ENCODE peak calls at places on chromosomes 5 and 9, in five cellular contexts. K is ovary, T is adrenal gland, Y is AG04450, I is cardiac muscle cell. D is an unnamed sample.

GRCh38 chr9:87498046-87498815 is 564 bp downstream of the DAPK1 start:
- DNase-seq in K (peak; percentile 47), T (peak; percentile 20), Y (no peak), I (peak; percentile 85), D (peak; percentile 47)

GRCh38 chr5:92435781-92436180 is 1052.7 kb upstream of the ARRDC3 start:
- DNase-seq in K (no peak), T (no peak), Y (no peak), I (no peak), D (no peak)

GRCh38 chr5:34695275-34696032 is 39.3 kb downstream of the RAI14 start:
- DNase-seq in K (no peak), T (no peak), Y (no peak), I (no peak), D (no peak)

GRCh38 chr5:146206257-146206656 is 2.9 kb downstream of the RBM27 start:
- DNase-seq in K (no peak), T (no peak), Y (no peak), I (no peak), D (no peak)

GRCh38 chr9:136235709-136236455 is 9.7 kb downstream of the QSOX2 start:
- DNase-seq in K (no peak), T (no peak), Y (no peak), I (no peak), D (no peak)

GRCh38 chr9:33289501-33289900 is 815 bp upstream of the NFX1 start:
- DNase-seq in K (peak; percentile 18), T (peak; percentile 35), Y (no peak), I (no peak), D (peak; percentile 26)

GRCh38 chr9:35798658-35799366 is 7.4 kb downstream of the NPR2 start:
- DNase-seq in K (no peak), T (no peak), Y (no peak), I (no peak), D (peak; percentile 56)

GRCh38 chr5:119250946-119251901 is 104.6 kb upstream of the TNFAIP8 start:
- DNase-seq in K (no peak), T (no peak), Y (no peak), I (no peak), D (no peak)

GRCh38 chr9:83511051-83511450 is 27.1 kb downstream of the FRMD3 start:
- DNase-seq in K (no peak), T (no peak), Y (no peak), I (no peak), D (no peak)

GRCh38 chr9:3732077-3733038 is 206.6 kb upstream of the RFX3 start:
- DNase-seq in K (peak; percentile 33), T (peak; percentile 53), Y (peak; percentile 76), I (peak; percentile 78), D (no peak)

GRCh38 chr5:24163091-24163490 is 481.7 kb downstream of the CDH10 start:
- DNase-seq in K (no peak), T (no peak), Y (no peak), I (no peak), D (peak; percentile 2)

GRCh38 chr5:153508700-153509099 is 18.2 kb downstream of the GRIA1 start:
- DNase-seq in K (no peak), T (no peak), Y (no peak), I (no peak), D (no peak)

GRCh38 chr5:61603211-61603908 is 271.3 kb downstream of the ZSWIM6 start:
- DNase-seq in K (no peak), T (peak; percentile 50), Y (no peak), I (no peak), D (peak; percentile 63)

GRCh38 chr5:111447822-111448221 is 64.5 kb downstream of the STARD4 start:
- DNase-seq in K (no peak), T (no peak), Y (no peak), I (no peak), D (no peak)

GRCh38 chr5:171419663-171420428 is 399 bp downstream of the FGF18 start:
- DNase-seq in K (no peak), T (no peak), Y (no peak), I (peak; percentile 69), D (peak; percentile 66)

GRCh38 chr9:118940477-118940876 is 428.8 kb downstream of the BRINP1 start:
- DNase-seq in K (no peak), T (no peak), Y (no peak), I (no peak), D (no peak)

GRCh38 chr9:136262671-136263178 is 17.1 kb upstream of the QSOX2 start:
- DNase-seq in K (no peak), T (no peak), Y (no peak), I (no peak), D (no peak)

GRCh38 chr5:88686077-88686541 is 196.9 kb downstream of the MEF2C start:
- DNase-seq in K (no peak), T (no peak), Y (no peak), I (no peak), D (no peak)

GRCh38 chr9:98974994-98975712 is 31.4 kb downstream of the COL15A1 start:
- DNase-seq in K (peak; percentile 80), T (peak; percentile 87), Y (peak; percentile 34), I (peak; percentile 83), D (peak; percentile 76)

GRCh38 chr9:116342941-116343340 is 189.3 kb downstream of the PAPPA start:
- DNase-seq in K (no peak), T (no peak), Y (no peak), I (no peak), D (peak; percentile 25)

GRCh38 chr5:78496373-78496772 is 136.0 kb downstream of the SCAMP1 start:
- DNase-seq in K (no peak), T (peak; percentile 44), Y (no peak), I (no peak), D (peak; percentile 21)

GRCh38 chr9:129131300-129132145 is 20.3 kb downstream of the PTPA start:
- DNase-seq in K (peak; percentile 68), T (peak; percentile 84), Y (no peak), I (peak; percentile 72), D (peak; percentile 62)

GRCh38 chr5:121691478-121691877 is 160.2 kb upstream of the FTMT start:
- DNase-seq in K (no peak), T (peak; percentile 73), Y (no peak), I (peak; percentile 60), D (no peak)

GRCh38 chr9:133944746-133945135 is 47.4 kb downstream of the VAV2 start:
- DNase-seq in K (no peak), T (peak; percentile 93), Y (no peak), I (no peak), D (peak; percentile 95)

GRCh38 chr9:87119328-87119881 is 172.1 kb upstream of the GAS1 start:
- DNase-seq in K (no peak), T (peak; percentile 59), Y (peak; percentile 20), I (peak; percentile 38), D (peak; percentile 69)

GRCh38 chr5:140041492-140042421 is 1.3 kb downstream of the NRG2 start:
- DNase-seq in K (peak; percentile 52), T (peak; percentile 93), Y (no peak), I (peak; percentile 65), D (peak; percentile 100)
- H3K4me3 ChIP-seq in K (peak overlapping the region; percentile 48), T (peak overlapping the region; percentile 44), Y (peak overlapping the region; percentile 63), I (peak overlapping the region; percentile 88), D (peak overlapping the region; percentile 71)

DNA sequence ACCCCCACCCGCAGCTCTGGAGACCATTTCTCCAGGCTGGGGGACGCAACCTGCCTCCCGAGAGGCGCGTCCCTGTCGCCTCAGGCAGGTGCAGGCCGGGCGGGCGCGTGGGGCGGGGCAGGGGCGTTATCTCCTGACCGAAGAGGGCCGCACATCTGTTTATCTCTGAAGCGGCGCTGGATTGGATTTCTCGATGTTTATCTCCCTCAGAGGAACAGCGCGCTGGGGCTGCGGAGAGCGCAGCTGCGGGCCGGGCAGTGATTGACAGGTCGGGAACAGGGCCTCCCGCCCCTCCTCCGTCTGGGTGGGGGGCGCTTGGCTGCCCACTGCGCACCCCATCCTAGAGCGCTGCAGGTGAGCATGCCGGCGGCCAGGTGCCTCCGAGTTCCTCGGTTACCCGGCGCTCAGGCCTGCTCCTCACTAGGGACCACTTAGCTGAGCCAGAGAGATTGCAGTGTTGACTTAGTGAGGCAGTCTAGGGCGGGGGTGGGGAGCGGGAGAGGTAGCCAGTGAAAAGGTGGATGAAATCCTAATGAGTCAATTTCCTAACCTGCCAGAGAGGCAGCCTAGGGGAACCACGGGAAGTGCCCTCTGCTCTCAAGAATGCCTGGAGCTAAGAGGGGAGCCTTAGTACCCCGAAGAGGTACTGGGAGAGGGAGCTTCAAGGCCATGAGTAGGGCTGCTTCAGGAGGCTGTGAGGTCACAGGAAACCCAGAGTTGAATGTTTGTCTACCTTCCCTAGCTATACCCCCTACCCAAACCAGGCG is 39.6 kb upstream of the TIFAB start:
- DNase-seq in K (no peak), T (no peak), Y (no peak), I (peak; percentile 26), D (no peak)
- H3K27me3 ChIP-seq in K (no peaks in the 10 kb centered on the region), T (peaks cover 36% of the 10 kb centered on the region), Y (peaks cover 15% of the 10 kb centered on the region), I (peaks cover 100% of the 10 kb centered on the region), D (no peaks in the 10 kb centered on the region)

DNA sequence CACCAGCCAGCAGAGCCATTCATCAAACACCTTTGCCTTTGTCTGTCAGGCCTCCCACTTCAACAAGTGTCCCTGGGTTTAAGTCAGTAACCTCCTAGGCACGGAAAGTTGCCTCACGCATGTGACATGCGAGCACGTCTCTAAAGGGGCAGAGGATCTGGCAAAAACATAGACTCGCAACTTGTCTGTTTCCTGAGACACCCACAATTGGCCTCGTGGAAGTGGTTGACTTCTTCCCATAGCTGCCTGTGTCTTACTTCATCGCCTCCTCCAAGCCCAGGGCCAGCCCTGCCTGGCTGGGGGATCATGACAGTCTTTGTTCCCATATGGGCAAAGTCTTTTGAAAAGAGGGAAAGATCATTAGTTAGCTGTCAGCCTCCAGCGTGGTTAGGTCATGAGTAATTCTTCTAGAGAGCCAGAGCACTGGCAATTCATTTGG is 35.5 kb upstream of the GLRX start:
- DNase-seq in K (peak; percentile 56), T (peak; percentile 76), Y (peak; percentile 77), I (peak; percentile 65), D (no peak)
- H3K4me3 ChIP-seq in K (no peak overlapping the region), T (no peak overlapping the region), Y (no peak overlapping the region), I (no peak overlapping the region), D (no peak overlapping the region)

GRCh38 chr9:89941875-89942274 is 337.1 kb downstream of the GADD45G start:
- DNase-seq in K (no peak), T (no peak), Y (peak; percentile 84), I (no peak), D (peak; percentile 65)
- H3K27me3 ChIP-seq in K (no peaks in the 10 kb centered on the region), T (no peaks in the 10 kb centered on the region), Y (peaks cover 8% of the 10 kb centered on the region), I (no peaks in the 10 kb centered on the region), D (no peaks in the 10 kb centered on the region)